ENCODE peak calls at places on chromosomes 12 and 14, in eight cellular contexts. H is NCI-H1048; S is ELF-1; Q is OCI-LY7; U is DMS153; P is activated naive CD4-positive, alpha-beta T cell; K is H54; L is BE2C. F is an unnamed sample.

GRCh38 chr12:11981174-11981733 is 89.5 kb upstream of the BCL2L14 start:
- DNase-seq in H (no peak), S (no peak), Q (no peak), U (no peak), P (peak; percentile 10), K (no peak), L (no peak), F (no peak)

GRCh38 chr12:45216983-45217485 is 1.1 kb downstream of the ANO6 start:
- DNase-seq in H (no peak), S (no peak), Q (peak; percentile 14), U (no peak), P (no peak), K (no peak), L (peak; percentile 43), F (no peak)

GRCh38 chr14:101499080-101499479 is 62.2 kb upstream of the DIO3 start:
- DNase-seq in H (no peak), S (no peak), Q (no peak), U (no peak), P (no peak), K (no peak), L (no peak), F (no peak)

GRCh38 chr12:55970775-55971174 is 3.1 kb upstream of the RAB5B start:
- DNase-seq in H (no peak), S (no peak), Q (no peak), U (no peak), P (no peak), K (no peak), L (no peak), F (no peak)

GRCh38 chr12:15956413-15957185 is 45.5 kb downstream of the DERA start:
- DNase-seq in H (no peak), S (no peak), Q (no peak), U (peak; percentile 5), P (no peak), K (no peak), L (no peak), F (no peak)

GRCh38 chr14:88986146-88986841 is 161.8 kb downstream of the TTC8 start:
- DNase-seq in H (no peak), S (no peak), Q (no peak), U (no peak), P (no peak), K (no peak), L (peak; percentile 96), F (no peak)

GRCh38 chr12:16165506-16165905 is 112.0 kb downstream of the SLC15A5 start:
- DNase-seq in H (no peak), S (peak; percentile 13), Q (peak; percentile 72), U (peak; percentile 67), P (no peak), K (no peak), L (peak; percentile 11), F (no peak)

GRCh38 chr14:55274760-55275159 is 3.5 kb downstream of the FBXO34 start:
- DNase-seq in H (no peak), S (no peak), Q (no peak), U (no peak), P (no peak), K (no peak), L (no peak), F (no peak)

GRCh38 chr14:26138764-26139445 is 458.9 kb downstream of the NOVA1 start:
- DNase-seq in H (no peak), S (no peak), Q (no peak), U (peak; percentile 12), P (no peak), K (no peak), L (no peak), F (no peak)

GRCh38 chr12:132596016-132596415 is 14.4 kb downstream of the LRCOL1 start:
- DNase-seq in H (no peak), S (peak; percentile 88), Q (no peak), U (no peak), P (no peak), K (peak; percentile 62), L (no peak), F (no peak)

GRCh38 chr12:90172524-90172923 is 463.9 kb upstream of the ATP2B1 start:
- DNase-seq in H (no peak), S (no peak), Q (no peak), U (no peak), P (no peak), K (no peak), L (no peak), F (no peak)

GRCh38 chr12:71972441-71973074 is 33.9 kb downstream of the TPH2 start:
- DNase-seq in H (no peak), S (no peak), Q (peak; percentile 2), U (peak; percentile 52), P (no peak), K (no peak), L (no peak), F (no peak)

GRCh38 chr14:86462193-86462592 is 932.2 kb downstream of the FLRT2 start:
- DNase-seq in H (no peak), S (peak; percentile 9), Q (peak; percentile 14), U (no peak), P (no peak), K (no peak), L (peak; percentile 41), F (no peak)

GRCh38 chr12:28618171-28618570 is 427.9 kb downstream of the CCDC91 start:
- DNase-seq in H (no peak), S (no peak), Q (no peak), U (no peak), P (no peak), K (no peak), L (no peak), F (no peak)

GRCh38 chr14:41605550-41606248 is 977 bp upstream of the LRFN5 start:
- DNase-seq in H (no peak), S (peak; percentile 89), Q (no peak), U (peak; percentile 73), P (no peak), K (no peak), L (no peak), F (no peak)

GRCh38 chr12:69442894-69443293 is 27.3 kb upstream of the FRS2 start:
- DNase-seq in H (no peak), S (no peak), Q (no peak), U (no peak), P (no peak), K (peak; percentile 12), L (no peak), F (no peak)

GRCh38 chr14:72521045-72521444 is 372.9 kb downstream of the DPF3 start:
- DNase-seq in H (no peak), S (no peak), Q (no peak), U (no peak), P (no peak), K (no peak), L (no peak), F (no peak)

GRCh38 chr14:95222870-95223398 is 65.6 kb upstream of the DICER1 start:
- DNase-seq in H (no peak), S (no peak), Q (no peak), U (no peak), P (no peak), K (no peak), L (no peak), F (no peak)

GRCh38 chr12:15852383-15852782 is 29.8 kb upstream of the STRAP start:
- DNase-seq in H (no peak), S (no peak), Q (no peak), U (no peak), P (no peak), K (no peak), L (no peak), F (no peak)

GRCh38 chr12:47844264-47845020 is 24.7 kb upstream of the HDAC7 start:
- DNase-seq in H (no peak), S (no peak), Q (no peak), U (peak; percentile 55), P (no peak), K (no peak), L (no peak), F (no peak)

GRCh38 chr12:69331846-69332684 is 16.1 kb upstream of the LYZ start:
- DNase-seq in H (no peak), S (peak; percentile 51), Q (no peak), U (no peak), P (no peak), K (no peak), L (no peak), F (no peak)

GRCh38 chr14:21408152-21408551 is 24.3 kb upstream of the SUPT16H start:
- DNase-seq in H (no peak), S (no peak), Q (no peak), U (no peak), P (no peak), K (peak; percentile 23), L (no peak), F (no peak)

GRCh38 chr14:23183479-23183878 is at the start of gene SLC7A8:
- DNase-seq in H (no peak), S (peak; percentile 71), Q (peak; percentile 56), U (peak; percentile 40), P (no peak), K (no peak), L (no peak), F (no peak)

GRCh38 chr12:19181666-19182426 is 52.3 kb downstream of the PLEKHA5 start:
- DNase-seq in H (no peak), S (no peak), Q (no peak), U (no peak), P (no peak), K (no peak), L (no peak), F (no peak)